ENCODE peak calls at places on chromosomes 1 and 21, in six cellular contexts. One of them, this sample, is unnamed.

GRCh38 chr1:230144765-230145504 is 77.9 kb downstream of the GALNT2 start:
- DNase-seq in left ventricle myocardium inferior: no peak
- DNase-seq in AG04449: no peak
- DNase-seq in foreskin fibroblast: no peak
- DNase-seq in PC-3: no peak
- DNase-seq in mammary epithelial cell: no peak
- DNase-seq in this sample: no peak

GRCh38 chr1:96792220-96792619 is 70.6 kb downstream of the PTBP2 start:
- DNase-seq in left ventricle myocardium inferior: no peak
- DNase-seq in PC-3: no peak
- DNase-seq in mammary epithelial cell: no peak
- DNase-seq in foreskin fibroblast: no peak
- DNase-seq in AG04449: no peak
- DNase-seq in this sample: no peak

GRCh38 chr1:32884726-32885125 is 1.6 kb upstream of the HPCA start:
- DNase-seq in AG04449: no peak
- DNase-seq in foreskin fibroblast: no peak
- DNase-seq in mammary epithelial cell: no peak
- DNase-seq in PC-3: no peak
- DNase-seq in left ventricle myocardium inferior: no peak
- DNase-seq in this sample: no peak

GRCh38 chr21:46110499-46111192 is 12.7 kb downstream of the COL6A2 start:
- DNase-seq in foreskin fibroblast: peak; percentile 69
- DNase-seq in left ventricle myocardium inferior: peak; percentile 79
- DNase-seq in PC-3: no peak
- DNase-seq in mammary epithelial cell: no peak
- DNase-seq in AG04449: no peak
- DNase-seq in this sample: no peak

GRCh38 chr1:111222308-111223125 is 5.0 kb upstream of the CHI3L2 start:
- DNase-seq in mammary epithelial cell: peak; percentile 77
- DNase-seq in foreskin fibroblast: peak; percentile 81
- DNase-seq in left ventricle myocardium inferior: peak; percentile 56
- DNase-seq in AG04449: no peak
- DNase-seq in PC-3: peak; percentile 90
- DNase-seq in this sample: no peak

GRCh38 chr1:164716992-164717703 is 158.2 kb downstream of the PBX1 start:
- DNase-seq in AG04449: no peak
- DNase-seq in mammary epithelial cell: peak; percentile 56
- DNase-seq in left ventricle myocardium inferior: no peak
- DNase-seq in foreskin fibroblast: peak; percentile 78
- DNase-seq in PC-3: peak; percentile 95
- DNase-seq in this sample: no peak

GRCh38 chr1:77762072-77762476 is 2.4 kb upstream of the USP33 start:
- DNase-seq in PC-3: peak; percentile 93
- DNase-seq in mammary epithelial cell: peak; percentile 85
- DNase-seq in left ventricle myocardium inferior: no peak
- DNase-seq in foreskin fibroblast: peak; percentile 82
- DNase-seq in AG04449: no peak
- DNase-seq in this sample: no peak

GRCh38 chr21:32256873-32257620 is 21.8 kb downstream of the MIS18A start:
- DNase-seq in AG04449: peak; percentile 65
- DNase-seq in left ventricle myocardium inferior: peak; percentile 54
- DNase-seq in foreskin fibroblast: peak; percentile 92
- DNase-seq in mammary epithelial cell: peak; percentile 80
- DNase-seq in PC-3: peak; percentile 65
- DNase-seq in this sample: peak; percentile 55

GRCh38 chr1:185035258-185035657 is 10.1 kb upstream of the RNF2 start:
- DNase-seq in mammary epithelial cell: no peak
- DNase-seq in AG04449: no peak
- DNase-seq in PC-3: no peak
- DNase-seq in left ventricle myocardium inferior: no peak
- DNase-seq in foreskin fibroblast: no peak
- DNase-seq in this sample: no peak

GRCh38 chr1:39369568-39369967 is 121.9 kb upstream of the BMP8A start:
- DNase-seq in AG04449: no peak
- DNase-seq in left ventricle myocardium inferior: no peak
- DNase-seq in foreskin fibroblast: no peak
- DNase-seq in PC-3: no peak
- DNase-seq in mammary epithelial cell: no peak
- DNase-seq in this sample: no peak

GRCh38 chr1:41371630-41372599 is 10.7 kb downstream of the FOXO6 start:
- DNase-seq in PC-3: no peak
- DNase-seq in mammary epithelial cell: no peak
- DNase-seq in AG04449: no peak
- DNase-seq in left ventricle myocardium inferior: no peak
- DNase-seq in foreskin fibroblast: peak; percentile 31
- DNase-seq in this sample: no peak

GRCh38 chr1:113912594-113913311 is 7.6 kb downstream of the DCLRE1B start:
- DNase-seq in mammary epithelial cell: no peak
- DNase-seq in PC-3: peak; percentile 7
- DNase-seq in AG04449: peak; percentile 60
- DNase-seq in left ventricle myocardium inferior: peak; percentile 43
- DNase-seq in foreskin fibroblast: peak; percentile 63
- DNase-seq in this sample: no peak

GRCh38 chr1:58818075-58818474 is 34.2 kb upstream of the JUN start:
- DNase-seq in AG04449: peak; percentile 72
- DNase-seq in PC-3: peak; percentile 94
- DNase-seq in mammary epithelial cell: peak; percentile 84
- DNase-seq in foreskin fibroblast: peak; percentile 97
- DNase-seq in left ventricle myocardium inferior: no peak
- DNase-seq in this sample: peak; percentile 18

GRCh38 chr1:182702826-182703524 is 18.6 kb upstream of the RGS8 start:
- DNase-seq in AG04449: no peak
- DNase-seq in mammary epithelial cell: no peak
- DNase-seq in foreskin fibroblast: no peak
- DNase-seq in PC-3: no peak
- DNase-seq in left ventricle myocardium inferior: no peak
- DNase-seq in this sample: no peak

GRCh38 chr1:64550505-64550904 is 80.6 kb downstream of the CACHD1 start:
- DNase-seq in foreskin fibroblast: no peak
- DNase-seq in mammary epithelial cell: no peak
- DNase-seq in AG04449: no peak
- DNase-seq in left ventricle myocardium inferior: no peak
- DNase-seq in PC-3: no peak
- DNase-seq in this sample: no peak

GRCh38 chr1:111422546-111423391 is 4.8 kb downstream of the OVGP1 start:
- DNase-seq in foreskin fibroblast: no peak
- DNase-seq in AG04449: no peak
- DNase-seq in PC-3: peak; percentile 96
- DNase-seq in mammary epithelial cell: peak; percentile 86
- DNase-seq in left ventricle myocardium inferior: no peak
- DNase-seq in this sample: peak; percentile 8

GRCh38 chr1:54703471-54703870 is 12.2 kb upstream of the TTC4 start:
- DNase-seq in left ventricle myocardium inferior: no peak
- DNase-seq in mammary epithelial cell: no peak
- DNase-seq in PC-3: no peak
- DNase-seq in foreskin fibroblast: no peak
- DNase-seq in AG04449: no peak
- DNase-seq in this sample: no peak

GRCh38 chr1:56993355-56993985 is 27.7 kb upstream of the C8B start:
- DNase-seq in foreskin fibroblast: no peak
- DNase-seq in PC-3: no peak
- DNase-seq in mammary epithelial cell: no peak
- DNase-seq in left ventricle myocardium inferior: no peak
- DNase-seq in AG04449: no peak
- DNase-seq in this sample: no peak

GRCh38 chr1:155529929-155530328 is 32.7 kb downstream of the ASH1L start:
- DNase-seq in PC-3: no peak
- DNase-seq in AG04449: no peak
- DNase-seq in left ventricle myocardium inferior: no peak
- DNase-seq in foreskin fibroblast: no peak
- DNase-seq in mammary epithelial cell: no peak
- DNase-seq in this sample: no peak

GRCh38 chr1:118963138-118963455 is 25.0 kb downstream of the TBX15 start:
- DNase-seq in mammary epithelial cell: no peak
- DNase-seq in left ventricle myocardium inferior: no peak
- DNase-seq in AG04449: no peak
- DNase-seq in PC-3: no peak
- DNase-seq in foreskin fibroblast: no peak
- DNase-seq in this sample: no peak

GRCh38 chr1:224454337-224455055 is 19.9 kb upstream of the WDR26 start:
- DNase-seq in mammary epithelial cell: peak; percentile 93
- DNase-seq in left ventricle myocardium inferior: no peak
- DNase-seq in PC-3: peak; percentile 95
- DNase-seq in AG04449: no peak
- DNase-seq in foreskin fibroblast: no peak
- DNase-seq in this sample: no peak

GRCh38 chr1:191963286-191963685 is 195.0 kb upstream of the RGS18 start:
- DNase-seq in foreskin fibroblast: peak; percentile 30
- DNase-seq in PC-3: no peak
- DNase-seq in left ventricle myocardium inferior: no peak
- DNase-seq in AG04449: peak; percentile 17
- DNase-seq in mammary epithelial cell: no peak
- DNase-seq in this sample: no peak

GRCh38 chr1:174967845-174968705 is 31.7 kb upstream of the CACYBP start:
- DNase-seq in AG04449: no peak
- DNase-seq in foreskin fibroblast: no peak
- DNase-seq in PC-3: no peak
- DNase-seq in mammary epithelial cell: no peak
- DNase-seq in left ventricle myocardium inferior: no peak
- DNase-seq in this sample: no peak

GRCh38 chr1:227890451-227891222 is 57.1 kb downstream of the WNT9A start:
- DNase-seq in AG04449: no peak
- DNase-seq in PC-3: no peak
- DNase-seq in left ventricle myocardium inferior: no peak
- DNase-seq in mammary epithelial cell: no peak
- DNase-seq in foreskin fibroblast: no peak
- DNase-seq in this sample: no peak

GRCh38 chr1:110504221-110504620 is 14.8 kb downstream of the KCNA10 start:
- DNase-seq in mammary epithelial cell: no peak
- DNase-seq in PC-3: no peak
- DNase-seq in foreskin fibroblast: no peak
- DNase-seq in left ventricle myocardium inferior: no peak
- DNase-seq in AG04449: no peak
- DNase-seq in this sample: no peak

GRCh38 chr1:90963236-90963635 is 58.6 kb downstream of the ZNF644 start:
- DNase-seq in PC-3: no peak
- DNase-seq in foreskin fibroblast: no peak
- DNase-seq in left ventricle myocardium inferior: no peak
- DNase-seq in AG04449: no peak
- DNase-seq in mammary epithelial cell: no peak
- DNase-seq in this sample: no peak

GRCh38 chr1:109963864-109964263 is 20.7 kb upstream of the AHCYL1 start:
- DNase-seq in AG04449: no peak
- DNase-seq in mammary epithelial cell: peak; percentile 63
- DNase-seq in PC-3: peak; percentile 43
- DNase-seq in left ventricle myocardium inferior: no peak
- DNase-seq in foreskin fibroblast: peak; percentile 20
- DNase-seq in this sample: no peak

GRCh38 chr1:59852117-59852516 is 37.4 kb downstream of the HOOK1 start:
- DNase-seq in AG04449: no peak
- DNase-seq in foreskin fibroblast: no peak
- DNase-seq in PC-3: no peak
- DNase-seq in mammary epithelial cell: no peak
- DNase-seq in left ventricle myocardium inferior: no peak
- DNase-seq in this sample: no peak

GRCh38 chr1:61330018-61330417 is 247.7 kb downstream of the NFIA start:
- DNase-seq in left ventricle myocardium inferior: no peak
- DNase-seq in AG04449: no peak
- DNase-seq in foreskin fibroblast: no peak
- DNase-seq in PC-3: peak; percentile 80
- DNase-seq in mammary epithelial cell: no peak
- DNase-seq in this sample: no peak

DNA sequence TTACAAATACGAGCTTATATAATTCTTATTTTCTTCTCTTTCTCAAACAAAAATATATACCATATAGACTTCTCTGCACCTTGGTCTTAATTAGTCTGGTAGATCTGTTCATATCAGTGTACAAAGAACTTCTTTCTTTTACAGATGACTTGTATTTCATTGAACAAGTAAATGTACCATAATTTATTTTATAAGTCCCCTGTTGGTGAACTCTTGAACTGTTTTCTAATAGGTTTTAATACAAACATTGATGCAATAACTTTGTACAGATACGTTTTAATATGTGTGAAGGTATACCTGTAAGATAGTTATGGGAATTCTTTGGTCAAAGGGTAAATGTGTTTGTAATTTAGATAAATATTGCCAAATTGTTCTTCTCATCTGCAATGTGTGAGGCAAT is 28.4 kb downstream of the GPR88 start:
- DNase-seq in left ventricle myocardium inferior: no peak
- DNase-seq in AG04449: no peak
- DNase-seq in mammary epithelial cell: no peak
- DNase-seq in foreskin fibroblast: no peak
- DNase-seq in PC-3: no peak
- DNase-seq in this sample: no peak
- TF ChIP-seq CTCF in left ventricle myocardium inferior: no peak
- TF ChIP-seq CTCF in AG04449: no peak
- TF ChIP-seq CTCF in mammary epithelial cell: no peak
- TF ChIP-seq CTCF in foreskin fibroblast: no peak
- TF ChIP-seq CTCF in PC-3: no peak
- TF ChIP-seq CTCF in this sample: no peak

DNA sequence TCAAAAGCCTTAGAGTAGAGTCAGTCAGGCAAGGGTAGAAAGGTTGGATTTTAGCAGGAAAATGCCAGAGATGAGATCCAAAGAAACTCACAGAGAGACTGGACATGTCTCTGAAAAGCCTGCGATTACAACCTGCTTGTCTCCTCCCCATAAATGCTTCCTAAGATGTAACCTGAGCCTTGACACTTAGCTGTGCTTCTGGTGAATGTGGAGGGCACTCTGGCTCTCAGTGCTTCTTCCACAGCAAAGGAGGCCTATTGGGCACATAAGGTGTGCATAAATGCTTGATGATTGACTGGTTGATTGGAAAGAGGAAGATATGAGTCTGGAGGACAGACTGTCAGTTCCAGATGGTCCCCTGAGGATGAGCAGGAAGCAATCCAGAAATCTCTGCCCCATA is 236.3 kb upstream of the RRP15 start:
- DNase-seq in left ventricle myocardium inferior: no peak
- DNase-seq in PC-3: peak; percentile 27
- DNase-seq in AG04449: no peak
- DNase-seq in foreskin fibroblast: peak; percentile 2
- DNase-seq in mammary epithelial cell: no peak
- DNase-seq in this sample: no peak
- H3K4me3 ChIP-seq in left ventricle myocardium inferior: no peak overlapping the region
- H3K4me3 ChIP-seq in PC-3: no peak overlapping the region
- H3K4me3 ChIP-seq in AG04449: no peak overlapping the region
- H3K4me3 ChIP-seq in foreskin fibroblast: no peak overlapping the region
- H3K4me3 ChIP-seq in mammary epithelial cell: no peak overlapping the region
- H3K4me3 ChIP-seq in this sample: no peak overlapping the region

DNA sequence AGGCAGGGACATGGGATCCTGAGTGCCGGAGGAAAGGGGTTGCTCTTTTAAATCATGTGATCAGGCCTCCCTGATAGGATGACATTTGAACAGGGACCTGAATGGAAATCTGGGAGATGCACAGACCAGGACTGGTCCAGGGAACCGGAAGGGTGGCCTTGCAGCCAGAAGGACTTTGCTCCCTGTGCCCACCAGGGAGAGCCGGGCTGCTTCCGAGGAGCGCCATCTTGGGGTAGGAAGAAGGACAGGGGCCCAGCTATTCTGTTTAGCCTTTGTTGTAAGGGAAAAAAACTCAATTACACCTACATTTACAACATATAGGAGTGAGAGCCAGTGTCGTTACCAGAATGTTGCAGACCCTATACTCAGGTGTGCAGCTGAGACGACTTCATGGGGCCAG is 5.5 kb downstream of the KLHDC7A start:
- DNase-seq in left ventricle myocardium inferior: no peak
- DNase-seq in AG04449: no peak
- DNase-seq in foreskin fibroblast: no peak
- DNase-seq in mammary epithelial cell: no peak
- DNase-seq in PC-3: no peak
- DNase-seq in this sample: no peak
- TF ChIP-seq CTCF in left ventricle myocardium inferior: no peak
- TF ChIP-seq CTCF in AG04449: no peak
- TF ChIP-seq CTCF in foreskin fibroblast: no peak
- TF ChIP-seq CTCF in mammary epithelial cell: no peak
- TF ChIP-seq CTCF in PC-3: no peak
- TF ChIP-seq CTCF in this sample: no peak

GRCh38 chr1:203274603-203275381 is 30.5 kb upstream of the BTG2 start:
- DNase-seq in foreskin fibroblast: peak; percentile 64
- DNase-seq in PC-3: no peak
- DNase-seq in AG04449: no peak
- DNase-seq in left ventricle myocardium inferior: no peak
- DNase-seq in mammary epithelial cell: peak; percentile 88
- DNase-seq in this sample: no peak
- H3K4me3 ChIP-seq in foreskin fibroblast: no peak overlapping the region
- H3K4me3 ChIP-seq in PC-3: no peak overlapping the region
- H3K4me3 ChIP-seq in AG04449: no peak overlapping the region
- H3K4me3 ChIP-seq in left ventricle myocardium inferior: no peak overlapping the region
- H3K4me3 ChIP-seq in mammary epithelial cell: no peak overlapping the region
- H3K4me3 ChIP-seq in this sample: no peak overlapping the region